ENCODE peak calls at places on chromosomes 5 and 9, in nine cellular contexts. One of them, this sample, is unnamed.

GRCh38 chr9:87381050-87381711 is 116.5 kb upstream of the DAPK1 start:
- DNase-seq in sigmoid colon: no peak
- DNase-seq in GM12892: no peak
- DNase-seq in IMR-90: peak
- DNase-seq in body of pancreas: no peak
- DNase-seq in uterus: no peak
- DNase-seq in tibial nerve: no peak
- DNase-seq in GM12891: no peak
- DNase-seq in A549: peak
- DNase-seq in this sample: no peak

GRCh38 chr9:122810306-122810946 is 10.5 kb downstream of the OR1K1 start:
- DNase-seq in sigmoid colon: peak
- DNase-seq in GM12892: peak
- DNase-seq in IMR-90: peak
- DNase-seq in body of pancreas: peak
- DNase-seq in uterus: peak
- DNase-seq in tibial nerve: peak
- DNase-seq in GM12891: peak
- DNase-seq in A549: peak
- DNase-seq in this sample: peak

GRCh38 chr5:133870661-133871060 is 97.8 kb downstream of the C5orf15 start:
- DNase-seq in sigmoid colon: peak
- DNase-seq in GM12892: no peak
- DNase-seq in IMR-90: peak
- DNase-seq in body of pancreas: no peak
- DNase-seq in uterus: no peak
- DNase-seq in tibial nerve: no peak
- DNase-seq in GM12891: no peak
- DNase-seq in A549: no peak
- DNase-seq in this sample: no peak

GRCh38 chr9:93668261-93668871 is 92.0 kb downstream of the PHF2 start:
- DNase-seq in sigmoid colon: peak
- DNase-seq in GM12892: no peak
- DNase-seq in IMR-90: no peak
- DNase-seq in body of pancreas: peak
- DNase-seq in uterus: no peak
- DNase-seq in tibial nerve: peak
- DNase-seq in GM12891: no peak
- DNase-seq in A549: no peak
- DNase-seq in this sample: no peak

GRCh38 chr9:106945727-106946690 is 83.0 kb downstream of the ZNF462 start:
- DNase-seq in sigmoid colon: no peak
- DNase-seq in GM12892: no peak
- DNase-seq in IMR-90: peak
- DNase-seq in body of pancreas: no peak
- DNase-seq in uterus: no peak
- DNase-seq in tibial nerve: no peak
- DNase-seq in GM12891: no peak
- DNase-seq in A549: no peak
- DNase-seq in this sample: peak

GRCh38 chr9:134029248-134030226 is 4.3 kb downstream of the BRD3OS start:
- DNase-seq in sigmoid colon: peak
- DNase-seq in GM12892: no peak
- DNase-seq in IMR-90: no peak
- DNase-seq in body of pancreas: no peak
- DNase-seq in uterus: no peak
- DNase-seq in tibial nerve: no peak
- DNase-seq in GM12891: no peak
- DNase-seq in A549: no peak
- DNase-seq in this sample: no peak

GRCh38 chr9:89919171-89919681 is 314.4 kb downstream of the GADD45G start:
- DNase-seq in sigmoid colon: no peak
- DNase-seq in GM12892: peak
- DNase-seq in IMR-90: no peak
- DNase-seq in body of pancreas: peak
- DNase-seq in uterus: no peak
- DNase-seq in tibial nerve: no peak
- DNase-seq in GM12891: peak
- DNase-seq in A549: peak
- DNase-seq in this sample: no peak

GRCh38 chr9:131447148-131447547 is 53.3 kb downstream of the PRRC2B start:
- DNase-seq in sigmoid colon: no peak
- DNase-seq in GM12892: no peak
- DNase-seq in IMR-90: no peak
- DNase-seq in body of pancreas: no peak
- DNase-seq in uterus: no peak
- DNase-seq in tibial nerve: no peak
- DNase-seq in GM12891: no peak
- DNase-seq in A549: no peak
- DNase-seq in this sample: no peak

GRCh38 chr5:128464596-128464995 is 73.4 kb downstream of the FBN2 start:
- DNase-seq in sigmoid colon: no peak
- DNase-seq in GM12892: no peak
- DNase-seq in IMR-90: no peak
- DNase-seq in body of pancreas: no peak
- DNase-seq in uterus: no peak
- DNase-seq in tibial nerve: no peak
- DNase-seq in GM12891: no peak
- DNase-seq in A549: no peak
- DNase-seq in this sample: no peak

GRCh38 chr9:89179535-89179919 is 909 bp upstream of the SHC3 start:
- DNase-seq in sigmoid colon: no peak
- DNase-seq in GM12892: no peak
- DNase-seq in IMR-90: peak
- DNase-seq in body of pancreas: no peak
- DNase-seq in uterus: no peak
- DNase-seq in tibial nerve: no peak
- DNase-seq in GM12891: no peak
- DNase-seq in A549: peak
- DNase-seq in this sample: peak

GRCh38 chr9:89433826-89434225 is 64.1 kb downstream of the SEMA4D start:
- DNase-seq in sigmoid colon: no peak
- DNase-seq in GM12892: no peak
- DNase-seq in IMR-90: peak
- DNase-seq in body of pancreas: no peak
- DNase-seq in uterus: no peak
- DNase-seq in tibial nerve: no peak
- DNase-seq in GM12891: no peak
- DNase-seq in A549: no peak
- DNase-seq in this sample: no peak

GRCh38 chr5:464843-465590 is 22.0 kb downstream of the EXOC3 start:
- DNase-seq in sigmoid colon: peak
- DNase-seq in GM12892: no peak
- DNase-seq in IMR-90: no peak
- DNase-seq in body of pancreas: peak
- DNase-seq in uterus: peak
- DNase-seq in tibial nerve: no peak
- DNase-seq in GM12891: no peak
- DNase-seq in A549: no peak
- DNase-seq in this sample: no peak

GRCh38 chr5:150488519-150489357 is 19.2 kb upstream of the NDST1 start:
- DNase-seq in sigmoid colon: peak
- DNase-seq in GM12892: no peak
- DNase-seq in IMR-90: peak
- DNase-seq in body of pancreas: peak
- DNase-seq in uterus: peak
- DNase-seq in tibial nerve: peak
- DNase-seq in GM12891: no peak
- DNase-seq in A549: no peak
- DNase-seq in this sample: no peak

GRCh38 chr5:149586708-149587318 is 5.5 kb downstream of the ARHGEF37 start:
- DNase-seq in sigmoid colon: no peak
- DNase-seq in GM12892: no peak
- DNase-seq in IMR-90: no peak
- DNase-seq in body of pancreas: no peak
- DNase-seq in uterus: no peak
- DNase-seq in tibial nerve: no peak
- DNase-seq in GM12891: no peak
- DNase-seq in A549: no peak
- DNase-seq in this sample: no peak

GRCh38 chr5:73692166-73692640 is 66.2 kb downstream of the ARHGEF28 start:
- DNase-seq in sigmoid colon: no peak
- DNase-seq in GM12892: no peak
- DNase-seq in IMR-90: peak
- DNase-seq in body of pancreas: no peak
- DNase-seq in uterus: no peak
- DNase-seq in tibial nerve: no peak
- DNase-seq in GM12891: no peak
- DNase-seq in A549: no peak
- DNase-seq in this sample: peak

DNA sequence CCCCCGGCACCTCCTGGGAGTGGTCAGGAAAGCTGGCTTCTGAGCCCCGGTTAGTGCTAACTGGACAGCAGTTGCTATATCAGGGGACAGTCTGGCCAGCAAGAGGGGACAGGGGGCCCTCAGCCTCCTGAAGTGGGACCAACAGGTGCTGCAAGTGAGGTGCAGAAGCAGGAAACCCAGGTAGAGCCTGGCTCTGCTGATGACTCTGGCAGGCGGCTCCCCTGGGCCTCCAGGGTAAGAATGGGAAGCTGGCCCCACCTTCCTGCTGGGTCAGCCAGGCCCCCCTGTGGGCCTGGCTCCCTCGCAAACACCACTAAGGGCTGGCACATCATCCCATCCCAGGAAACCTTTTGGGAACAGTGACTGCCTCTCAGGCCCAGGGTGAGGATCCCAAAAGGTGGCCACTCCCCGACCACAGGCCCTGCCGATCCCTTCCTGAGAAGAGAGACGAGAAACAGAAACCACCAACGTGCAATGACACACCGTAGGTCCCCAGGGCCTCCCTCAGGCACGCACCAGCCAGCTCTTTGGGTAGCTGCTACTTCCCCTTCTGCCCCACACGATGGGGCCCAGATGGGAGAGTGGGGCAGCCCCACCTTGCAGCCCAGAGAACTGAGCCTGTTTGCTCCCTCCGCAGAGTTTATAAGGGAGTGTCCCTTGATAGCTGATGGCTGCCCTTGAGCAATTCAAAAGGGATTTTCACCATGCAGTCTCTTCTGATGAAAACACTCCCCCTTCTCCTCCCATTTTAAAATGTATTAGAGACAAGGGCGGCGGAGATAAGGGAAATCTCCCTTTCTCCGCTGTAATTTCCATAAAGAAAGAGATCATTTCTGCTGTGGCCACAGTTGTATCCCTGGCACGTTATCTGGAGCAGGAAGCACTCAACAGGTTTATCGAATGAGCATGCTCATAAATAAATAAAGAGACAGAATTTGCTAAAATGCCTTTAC is 76.8 kb downstream of the STK10 start:
- DNase-seq in sigmoid colon: no peak
- DNase-seq in GM12892: peak
- DNase-seq in IMR-90: peak
- DNase-seq in body of pancreas: no peak
- DNase-seq in uterus: no peak
- DNase-seq in tibial nerve: no peak
- DNase-seq in GM12891: peak
- DNase-seq in A549: no peak
- DNase-seq in this sample: peak
- TF ChIP-seq POLR2A in sigmoid colon: no peak
- TF ChIP-seq POLR2A in GM12892: peak
- TF ChIP-seq POLR2A in IMR-90: no peak
- TF ChIP-seq POLR2A in body of pancreas: no peak
- TF ChIP-seq POLR2A in uterus: no peak
- TF ChIP-seq POLR2A in tibial nerve: no peak
- TF ChIP-seq POLR2A in GM12891: peak
- TF ChIP-seq POLR2A in A549: no peak
- TF ChIP-seq POLR2A in this sample: no peak

GRCh38 chr9:35731415-35732184 is 395 bp downstream of the TLN1 start:
- DNase-seq in sigmoid colon: no peak
- DNase-seq in GM12892: no peak
- DNase-seq in IMR-90: no peak
- DNase-seq in body of pancreas: no peak
- DNase-seq in uterus: no peak
- DNase-seq in tibial nerve: no peak
- DNase-seq in GM12891: no peak
- DNase-seq in A549: peak
- DNase-seq in this sample: peak
- TF ChIP-seq POLR2A in sigmoid colon: peak
- TF ChIP-seq POLR2A in GM12892: no peak
- TF ChIP-seq POLR2A in IMR-90: no peak
- TF ChIP-seq POLR2A in body of pancreas: no peak
- TF ChIP-seq POLR2A in uterus: no peak
- TF ChIP-seq POLR2A in tibial nerve: no peak
- TF ChIP-seq POLR2A in GM12891: no peak
- TF ChIP-seq POLR2A in A549: no peak
- TF ChIP-seq POLR2A in this sample: no peak

GRCh38 chr5:5752844-5753243 is 330.4 kb downstream of the ICE1 start:
- DNase-seq in sigmoid colon: no peak
- DNase-seq in GM12892: no peak
- DNase-seq in IMR-90: no peak
- DNase-seq in body of pancreas: no peak
- DNase-seq in uterus: no peak
- DNase-seq in tibial nerve: no peak
- DNase-seq in GM12891: no peak
- DNase-seq in A549: no peak
- DNase-seq in this sample: no peak

GRCh38 chr5:5755888-5756287 is 333.4 kb downstream of the ICE1 start:
- DNase-seq in sigmoid colon: no peak
- DNase-seq in GM12892: no peak
- DNase-seq in IMR-90: no peak
- DNase-seq in body of pancreas: no peak
- DNase-seq in uterus: no peak
- DNase-seq in tibial nerve: no peak
- DNase-seq in GM12891: no peak
- DNase-seq in A549: no peak
- DNase-seq in this sample: no peak

GRCh38 chr5:5751987-5752386 is 329.5 kb downstream of the ICE1 start:
- DNase-seq in sigmoid colon: no peak
- DNase-seq in GM12892: no peak
- DNase-seq in IMR-90: no peak
- DNase-seq in body of pancreas: no peak
- DNase-seq in uterus: no peak
- DNase-seq in tibial nerve: no peak
- DNase-seq in GM12891: no peak
- DNase-seq in A549: no peak
- DNase-seq in this sample: no peak

DNA sequence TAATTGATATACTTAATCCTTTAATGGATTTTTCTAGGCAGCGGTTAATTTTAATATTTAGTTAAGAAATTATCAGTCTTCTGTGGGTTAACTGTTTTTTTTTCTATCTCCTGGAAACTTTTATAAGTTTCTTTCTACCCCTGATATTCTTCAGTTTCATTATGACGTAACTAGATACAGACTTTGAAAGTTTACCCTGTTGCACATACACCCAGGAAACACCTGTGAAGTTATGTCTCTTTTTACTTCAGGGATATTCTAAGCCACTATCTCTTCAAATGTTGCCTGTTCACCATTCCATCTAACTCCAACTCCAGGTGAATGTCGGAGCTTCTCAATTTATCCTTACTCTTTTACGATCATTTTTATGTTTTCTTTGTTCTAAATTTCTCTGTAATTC is 329.0 kb downstream of the ICE1 start:
- DNase-seq in sigmoid colon: no peak
- DNase-seq in GM12892: no peak
- DNase-seq in IMR-90: no peak
- DNase-seq in body of pancreas: no peak
- DNase-seq in uterus: no peak
- DNase-seq in tibial nerve: no peak
- DNase-seq in GM12891: no peak
- DNase-seq in A549: no peak
- DNase-seq in this sample: no peak
- TF ChIP-seq POLR2A in sigmoid colon: no peak
- TF ChIP-seq POLR2A in GM12892: no peak
- TF ChIP-seq POLR2A in IMR-90: no peak
- TF ChIP-seq POLR2A in body of pancreas: no peak
- TF ChIP-seq POLR2A in uterus: no peak
- TF ChIP-seq POLR2A in tibial nerve: no peak
- TF ChIP-seq POLR2A in GM12891: no peak
- TF ChIP-seq POLR2A in A549: no peak
- TF ChIP-seq POLR2A in this sample: no peak

GRCh38 chr9:83106772-83107171 is 43.8 kb upstream of the RASEF start:
- DNase-seq in sigmoid colon: no peak
- DNase-seq in GM12892: no peak
- DNase-seq in IMR-90: no peak
- DNase-seq in body of pancreas: no peak
- DNase-seq in uterus: no peak
- DNase-seq in tibial nerve: no peak
- DNase-seq in GM12891: no peak
- DNase-seq in A549: no peak
- DNase-seq in this sample: no peak
- TF ChIP-seq POLR2A in sigmoid colon: no peak
- TF ChIP-seq POLR2A in GM12892: no peak
- TF ChIP-seq POLR2A in IMR-90: no peak
- TF ChIP-seq POLR2A in body of pancreas: no peak
- TF ChIP-seq POLR2A in uterus: no peak
- TF ChIP-seq POLR2A in tibial nerve: no peak
- TF ChIP-seq POLR2A in GM12891: no peak
- TF ChIP-seq POLR2A in A549: no peak
- TF ChIP-seq POLR2A in this sample: no peak